ENCODE peak calls at places on chromosomes 6 and 20, in nine cellular contexts. One of them, this sample, is unnamed.

GRCh38 chr6:36130672-36131516 is 581 bp downstream of the MAPK13 start:
- DNase-seq in right lobe of liver: peak
- DNase-seq in A549: no peak
- DNase-seq in spleen: peak
- DNase-seq in astrocyte: no peak
- DNase-seq in hepatocyte: peak
- DNase-seq in fibroblast of mammary gland: peak
- DNase-seq in AG10803: no peak
- DNase-seq in pancreas: peak
- DNase-seq in this sample: peak

GRCh38 chr6:35808688-35809087 is 3.5 kb downstream of the LHFPL5 start:
- DNase-seq in right lobe of liver: no peak
- DNase-seq in A549: no peak
- DNase-seq in spleen: no peak
- DNase-seq in astrocyte: no peak
- DNase-seq in hepatocyte: no peak
- DNase-seq in fibroblast of mammary gland: no peak
- DNase-seq in AG10803: no peak
- DNase-seq in pancreas: no peak
- DNase-seq in this sample: no peak

GRCh38 chr20:53939554-53940355 is 130.6 kb downstream of the BCAS1 start:
- DNase-seq in right lobe of liver: peak
- DNase-seq in A549: peak
- DNase-seq in spleen: peak
- DNase-seq in astrocyte: peak
- DNase-seq in hepatocyte: peak
- DNase-seq in fibroblast of mammary gland: peak
- DNase-seq in AG10803: peak
- DNase-seq in pancreas: peak
- DNase-seq in this sample: peak

GRCh38 chr6:2760882-2761842 is 4.0 kb upstream of the WRNIP1 start:
- DNase-seq in right lobe of liver: no peak
- DNase-seq in A549: no peak
- DNase-seq in spleen: no peak
- DNase-seq in astrocyte: no peak
- DNase-seq in hepatocyte: no peak
- DNase-seq in fibroblast of mammary gland: no peak
- DNase-seq in AG10803: no peak
- DNase-seq in pancreas: no peak
- DNase-seq in this sample: peak

GRCh38 chr20:51889466-51889865 is 87.1 kb upstream of the SALL4 start:
- DNase-seq in right lobe of liver: no peak
- DNase-seq in A549: no peak
- DNase-seq in spleen: no peak
- DNase-seq in astrocyte: no peak
- DNase-seq in hepatocyte: no peak
- DNase-seq in fibroblast of mammary gland: no peak
- DNase-seq in AG10803: no peak
- DNase-seq in pancreas: no peak
- DNase-seq in this sample: no peak

GRCh38 chr20:2305946-2306345 is 10.1 kb downstream of the TGM3 start:
- DNase-seq in right lobe of liver: no peak
- DNase-seq in A549: no peak
- DNase-seq in spleen: no peak
- DNase-seq in astrocyte: no peak
- DNase-seq in hepatocyte: peak
- DNase-seq in fibroblast of mammary gland: no peak
- DNase-seq in AG10803: no peak
- DNase-seq in pancreas: no peak
- DNase-seq in this sample: no peak

GRCh38 chr20:53748821-53749402 is 155.3 kb upstream of the ZNF217 start:
- DNase-seq in right lobe of liver: no peak
- DNase-seq in A549: no peak
- DNase-seq in spleen: no peak
- DNase-seq in astrocyte: peak
- DNase-seq in hepatocyte: peak
- DNase-seq in fibroblast of mammary gland: peak
- DNase-seq in AG10803: peak
- DNase-seq in pancreas: no peak
- DNase-seq in this sample: peak

GRCh38 chr6:1608976-1609661 is 596 bp upstream of the FOXC1 start:
- DNase-seq in right lobe of liver: peak
- DNase-seq in A549: no peak
- DNase-seq in spleen: peak
- DNase-seq in astrocyte: no peak
- DNase-seq in hepatocyte: peak
- DNase-seq in fibroblast of mammary gland: no peak
- DNase-seq in AG10803: no peak
- DNase-seq in pancreas: peak
- DNase-seq in this sample: no peak

GRCh38 chr6:113496157-113496556 is 361.0 kb upstream of the MARCKS start:
- DNase-seq in right lobe of liver: no peak
- DNase-seq in A549: no peak
- DNase-seq in spleen: no peak
- DNase-seq in astrocyte: no peak
- DNase-seq in hepatocyte: no peak
- DNase-seq in fibroblast of mammary gland: no peak
- DNase-seq in AG10803: no peak
- DNase-seq in pancreas: no peak
- DNase-seq in this sample: peak

GRCh38 chr6:116313377-116313776 is 33.6 kb upstream of the TSPYL1 start:
- DNase-seq in right lobe of liver: no peak
- DNase-seq in A549: no peak
- DNase-seq in spleen: no peak
- DNase-seq in astrocyte: peak
- DNase-seq in hepatocyte: no peak
- DNase-seq in fibroblast of mammary gland: peak
- DNase-seq in AG10803: peak
- DNase-seq in pancreas: no peak
- DNase-seq in this sample: peak

GRCh38 chr6:121837545-121838229 is 402.2 kb downstream of the GJA1 start:
- DNase-seq in right lobe of liver: no peak
- DNase-seq in A549: no peak
- DNase-seq in spleen: no peak
- DNase-seq in astrocyte: no peak
- DNase-seq in hepatocyte: no peak
- DNase-seq in fibroblast of mammary gland: no peak
- DNase-seq in AG10803: peak
- DNase-seq in pancreas: no peak
- DNase-seq in this sample: no peak

GRCh38 chr20:5127204-5127858 is 523 bp downstream of the CDS2 start:
- DNase-seq in right lobe of liver: no peak
- DNase-seq in A549: peak
- DNase-seq in spleen: peak
- DNase-seq in astrocyte: peak
- DNase-seq in hepatocyte: peak
- DNase-seq in fibroblast of mammary gland: peak
- DNase-seq in AG10803: peak
- DNase-seq in pancreas: peak
- DNase-seq in this sample: peak

GRCh38 chr6:36232172-36232571 is 35.6 kb downstream of the BRPF3 start:
- DNase-seq in right lobe of liver: no peak
- DNase-seq in A549: no peak
- DNase-seq in spleen: no peak
- DNase-seq in astrocyte: no peak
- DNase-seq in hepatocyte: no peak
- DNase-seq in fibroblast of mammary gland: no peak
- DNase-seq in AG10803: no peak
- DNase-seq in pancreas: no peak
- DNase-seq in this sample: no peak

GRCh38 chr20:48986899-48987298 is 59.2 kb upstream of the CSE1L start:
- DNase-seq in right lobe of liver: no peak
- DNase-seq in A549: no peak
- DNase-seq in spleen: no peak
- DNase-seq in astrocyte: no peak
- DNase-seq in hepatocyte: no peak
- DNase-seq in fibroblast of mammary gland: no peak
- DNase-seq in AG10803: no peak
- DNase-seq in pancreas: no peak
- DNase-seq in this sample: no peak

GRCh38 chr6:108714774-108715414 is 133.3 kb upstream of the ARMC2 start:
- DNase-seq in right lobe of liver: no peak
- DNase-seq in A549: no peak
- DNase-seq in spleen: no peak
- DNase-seq in astrocyte: no peak
- DNase-seq in hepatocyte: no peak
- DNase-seq in fibroblast of mammary gland: peak
- DNase-seq in AG10803: peak
- DNase-seq in pancreas: no peak
- DNase-seq in this sample: no peak

GRCh38 chr6:111985202-111985731 is 68.6 kb upstream of the CCN6 start:
- DNase-seq in right lobe of liver: no peak
- DNase-seq in A549: no peak
- DNase-seq in spleen: no peak
- DNase-seq in astrocyte: peak
- DNase-seq in hepatocyte: peak
- DNase-seq in fibroblast of mammary gland: peak
- DNase-seq in AG10803: peak
- DNase-seq in pancreas: no peak
- DNase-seq in this sample: peak

GRCh38 chr20:40442181-40442963 is 246.7 kb downstream of the MAFB start:
- DNase-seq in right lobe of liver: no peak
- DNase-seq in A549: peak
- DNase-seq in spleen: no peak
- DNase-seq in astrocyte: no peak
- DNase-seq in hepatocyte: no peak
- DNase-seq in fibroblast of mammary gland: peak
- DNase-seq in AG10803: peak
- DNase-seq in pancreas: no peak
- DNase-seq in this sample: peak

GRCh38 chr6:18263561-18264337 is 581 bp downstream of the DEK start:
- DNase-seq in right lobe of liver: peak
- DNase-seq in A549: peak
- DNase-seq in spleen: peak
- DNase-seq in astrocyte: peak
- DNase-seq in hepatocyte: peak
- DNase-seq in fibroblast of mammary gland: peak
- DNase-seq in AG10803: no peak
- DNase-seq in pancreas: peak
- DNase-seq in this sample: peak

GRCh38 chr6:90434096-90434495 is 137.5 kb upstream of the BACH2 start:
- DNase-seq in right lobe of liver: no peak
- DNase-seq in A549: no peak
- DNase-seq in spleen: no peak
- DNase-seq in astrocyte: no peak
- DNase-seq in hepatocyte: no peak
- DNase-seq in fibroblast of mammary gland: no peak
- DNase-seq in AG10803: no peak
- DNase-seq in pancreas: no peak
- DNase-seq in this sample: no peak
- TF ChIP-seq CTCF in right lobe of liver: no peak
- TF ChIP-seq CTCF in A549: peak
- TF ChIP-seq CTCF in spleen: no peak
- TF ChIP-seq CTCF in astrocyte: no peak
- TF ChIP-seq CTCF in hepatocyte: no peak
- TF ChIP-seq CTCF in fibroblast of mammary gland: no peak
- TF ChIP-seq CTCF in AG10803: peak
- TF ChIP-seq CTCF in pancreas: no peak
- TF ChIP-seq CTCF in this sample: no peak

GRCh38 chr20:56445540-56445939 is 22.9 kb upstream of the RTF2 start:
- DNase-seq in right lobe of liver: no peak
- DNase-seq in A549: no peak
- DNase-seq in spleen: no peak
- DNase-seq in astrocyte: no peak
- DNase-seq in hepatocyte: no peak
- DNase-seq in fibroblast of mammary gland: no peak
- DNase-seq in AG10803: no peak
- DNase-seq in pancreas: no peak
- DNase-seq in this sample: no peak
- H3K4me3 ChIP-seq in right lobe of liver: no peak
- H3K4me3 ChIP-seq in A549: no peak
- H3K4me3 ChIP-seq in spleen: no peak
- H3K4me3 ChIP-seq in astrocyte: no peak
- H3K4me3 ChIP-seq in hepatocyte: no peak
- H3K4me3 ChIP-seq in fibroblast of mammary gland: no peak
- H3K4me3 ChIP-seq in AG10803: no peak
- H3K4me3 ChIP-seq in pancreas: no peak
- H3K4me3 ChIP-seq in this sample: no peak

GRCh38 chr6:38064431-38064830 is 244.9 kb downstream of the ZFAND3 start:
- DNase-seq in right lobe of liver: no peak
- DNase-seq in A549: no peak
- DNase-seq in spleen: no peak
- DNase-seq in astrocyte: peak
- DNase-seq in hepatocyte: no peak
- DNase-seq in fibroblast of mammary gland: no peak
- DNase-seq in AG10803: peak
- DNase-seq in pancreas: no peak
- DNase-seq in this sample: no peak

GRCh38 chr6:38065734-38066133 is 246.2 kb downstream of the ZFAND3 start:
- DNase-seq in right lobe of liver: no peak
- DNase-seq in A549: no peak
- DNase-seq in spleen: no peak
- DNase-seq in astrocyte: no peak
- DNase-seq in hepatocyte: no peak
- DNase-seq in fibroblast of mammary gland: no peak
- DNase-seq in AG10803: no peak
- DNase-seq in pancreas: no peak
- DNase-seq in this sample: no peak

GRCh38 chr6:38067263-38067980 is 247.9 kb downstream of the ZFAND3 start:
- DNase-seq in right lobe of liver: no peak
- DNase-seq in A549: no peak
- DNase-seq in spleen: no peak
- DNase-seq in astrocyte: no peak
- DNase-seq in hepatocyte: no peak
- DNase-seq in fibroblast of mammary gland: no peak
- DNase-seq in AG10803: no peak
- DNase-seq in pancreas: no peak
- DNase-seq in this sample: no peak

GRCh38 chr6:38063973-38064372 is 244.4 kb downstream of the ZFAND3 start:
- DNase-seq in right lobe of liver: no peak
- DNase-seq in A549: no peak
- DNase-seq in spleen: no peak
- DNase-seq in astrocyte: no peak
- DNase-seq in hepatocyte: no peak
- DNase-seq in fibroblast of mammary gland: no peak
- DNase-seq in AG10803: no peak
- DNase-seq in pancreas: no peak
- DNase-seq in this sample: no peak

GRCh38 chr6:38068854-38069253 is 249.3 kb downstream of the ZFAND3 start:
- DNase-seq in right lobe of liver: no peak
- DNase-seq in A549: no peak
- DNase-seq in spleen: no peak
- DNase-seq in astrocyte: no peak
- DNase-seq in hepatocyte: no peak
- DNase-seq in fibroblast of mammary gland: peak
- DNase-seq in AG10803: peak
- DNase-seq in pancreas: no peak
- DNase-seq in this sample: peak
- TF ChIP-seq CTCF in right lobe of liver: no peak
- TF ChIP-seq CTCF in A549: peak
- TF ChIP-seq CTCF in spleen: no peak
- TF ChIP-seq CTCF in astrocyte: no peak
- TF ChIP-seq CTCF in hepatocyte: peak
- TF ChIP-seq CTCF in fibroblast of mammary gland: peak
- TF ChIP-seq CTCF in AG10803: peak
- TF ChIP-seq CTCF in pancreas: no peak
- TF ChIP-seq CTCF in this sample: peak

DNA sequence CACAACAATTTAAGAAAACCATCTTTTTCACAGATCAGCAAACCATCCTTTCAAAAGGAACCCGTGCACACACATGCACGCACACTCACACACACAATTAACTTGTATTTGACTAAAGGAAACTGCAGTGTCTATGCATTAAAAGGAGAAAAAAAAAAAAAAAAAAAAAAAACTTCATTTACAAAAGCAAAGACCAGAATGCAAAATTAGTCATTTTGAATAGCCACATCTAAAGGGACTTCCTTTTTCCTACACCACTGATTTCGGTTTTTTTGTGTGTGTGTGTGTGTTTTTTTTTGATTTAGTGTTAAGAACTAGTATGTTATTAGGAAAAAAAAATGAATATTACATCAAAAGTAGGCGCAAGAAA is 6.3 kb downstream of the ZMYND8 start:
- DNase-seq in right lobe of liver: no peak
- DNase-seq in A549: no peak
- DNase-seq in spleen: no peak
- DNase-seq in astrocyte: no peak
- DNase-seq in hepatocyte: no peak
- DNase-seq in fibroblast of mammary gland: no peak
- DNase-seq in AG10803: no peak
- DNase-seq in pancreas: no peak
- DNase-seq in this sample: no peak
- H3K4me3 ChIP-seq in right lobe of liver: no peak
- H3K4me3 ChIP-seq in A549: no peak
- H3K4me3 ChIP-seq in spleen: peak
- H3K4me3 ChIP-seq in astrocyte: no peak
- H3K4me3 ChIP-seq in hepatocyte: no peak
- H3K4me3 ChIP-seq in fibroblast of mammary gland: no peak
- H3K4me3 ChIP-seq in AG10803: no peak
- H3K4me3 ChIP-seq in pancreas: no peak
- H3K4me3 ChIP-seq in this sample: no peak

This sample was measured in cardiac fibroblast.